ENCODE peak calls at places on chromosomes 5 and 9, in four cellular contexts. One of them, this sample, is unnamed. For H3K36me3, the result is how much of the 10 kb centered on the place peaks cover.

GRCh38 chr5:146607663-146608315 is 91.8 kb upstream of the GPR151 start:
- DNase-seq in pancreas: no peak
- DNase-seq in stomach: no peak
- DNase-seq in Caco-2: no peak
- DNase-seq in this sample: no peak

GRCh38 chr9:93231121-93231694 is 47.3 kb downstream of the WNK2 start:
- DNase-seq in Caco-2: no peak
- DNase-seq in pancreas: peak
- DNase-seq in stomach: peak
- DNase-seq in this sample: no peak

GRCh38 chr5:121053055-121053985 is 589.2 kb downstream of the PRR16 start:
- DNase-seq in Caco-2: no peak
- DNase-seq in pancreas: no peak
- DNase-seq in stomach: no peak
- DNase-seq in this sample: no peak

GRCh38 chr5:9536717-9537116 is 9.2 kb downstream of the SEMA5A start:
- DNase-seq in Caco-2: no peak
- DNase-seq in pancreas: no peak
- DNase-seq in stomach: no peak
- DNase-seq in this sample: no peak

GRCh38 chr5:4859489-4860211 is 280.5 kb upstream of the ADAMTS16 start:
- DNase-seq in Caco-2: no peak
- DNase-seq in pancreas: no peak
- DNase-seq in stomach: no peak
- DNase-seq in this sample: no peak

GRCh38 chr5:159824188-159825153 is 91.8 kb upstream of the ADRA1B start:
- DNase-seq in pancreas: no peak
- DNase-seq in Caco-2: no peak
- DNase-seq in stomach: no peak
- DNase-seq in this sample: no peak

GRCh38 chr9:116646661-116647514 is 40.2 kb upstream of the TRIM32 start:
- DNase-seq in stomach: no peak
- DNase-seq in pancreas: no peak
- DNase-seq in Caco-2: peak
- DNase-seq in this sample: no peak

GRCh38 chr9:1173986-1174385 is 123.8 kb downstream of the DMRT2 start:
- DNase-seq in pancreas: no peak
- DNase-seq in stomach: no peak
- DNase-seq in Caco-2: no peak
- DNase-seq in this sample: no peak

GRCh38 chr5:149728303-149728702 is 1.8 kb upstream of the PPARGC1B start:
- DNase-seq in Caco-2: no peak
- DNase-seq in stomach: peak
- DNase-seq in pancreas: no peak
- DNase-seq in this sample: no peak

GRCh38 chr5:90967443-90967842 is 408.8 kb downstream of the ADGRV1 start:
- DNase-seq in stomach: no peak
- DNase-seq in pancreas: no peak
- DNase-seq in Caco-2: no peak
- DNase-seq in this sample: no peak

GRCh38 chr9:90552317-90552716 is 90.3 kb downstream of the DIRAS2 start:
- DNase-seq in stomach: no peak
- DNase-seq in pancreas: no peak
- DNase-seq in Caco-2: no peak
- DNase-seq in this sample: no peak

GRCh38 chr5:20276061-20276958 is 288.3 kb upstream of the CDH18 start:
- DNase-seq in Caco-2: no peak
- DNase-seq in stomach: no peak
- DNase-seq in pancreas: no peak
- DNase-seq in this sample: no peak

GRCh38 chr9:126947529-126947928 is 32.9 kb downstream of the RALGPS1 start:
- DNase-seq in stomach: no peak
- DNase-seq in pancreas: no peak
- DNase-seq in Caco-2: peak
- DNase-seq in this sample: no peak

GRCh38 chr9:78962186-78962585 is 609.6 kb upstream of the TLE4 start:
- DNase-seq in Caco-2: no peak
- DNase-seq in pancreas: no peak
- DNase-seq in stomach: no peak
- DNase-seq in this sample: no peak

GRCh38 chr9:94757158-94757557 is 30.7 kb downstream of the AOPEP start:
- DNase-seq in stomach: no peak
- DNase-seq in Caco-2: no peak
- DNase-seq in pancreas: no peak
- DNase-seq in this sample: no peak

GRCh38 chr5:6719417-6719816 is 6.2 kb downstream of the TENT4A start:
- DNase-seq in pancreas: no peak
- DNase-seq in stomach: no peak
- DNase-seq in Caco-2: no peak
- DNase-seq in this sample: no peak

GRCh38 chr5:125043781-125044391 is 297.4 kb upstream of the ZNF608 start:
- DNase-seq in Caco-2: no peak
- DNase-seq in pancreas: peak
- DNase-seq in stomach: peak
- DNase-seq in this sample: no peak

GRCh38 chr5:114412509-114413171 is 50.8 kb downstream of the KCNN2 start:
- DNase-seq in Caco-2: no peak
- DNase-seq in stomach: no peak
- DNase-seq in pancreas: no peak
- DNase-seq in this sample: peak

GRCh38 chr5:169599451-169599850 is 15.9 kb downstream of the SPDL1 start:
- DNase-seq in Caco-2: no peak
- DNase-seq in stomach: peak
- DNase-seq in pancreas: no peak
- DNase-seq in this sample: no peak

GRCh38 chr9:129383005-129383414 is 204.9 kb upstream of the IER5L start:
- DNase-seq in stomach: peak
- DNase-seq in Caco-2: peak
- DNase-seq in pancreas: peak
- DNase-seq in this sample: no peak

GRCh38 chr5:129541648-129542251 is 81.7 kb downstream of the ADAMTS19 start:
- DNase-seq in Caco-2: peak
- DNase-seq in pancreas: no peak
- DNase-seq in stomach: no peak
- DNase-seq in this sample: no peak

GRCh38 chr5:166758151-166758550 is 1533.3 kb upstream of the WWC1 start:
- DNase-seq in stomach: no peak
- DNase-seq in Caco-2: no peak
- DNase-seq in pancreas: no peak
- DNase-seq in this sample: no peak

GRCh38 chr9:87884578-87885459 is 2.1 kb downstream of the SPATA31E1 start:
- DNase-seq in Caco-2: no peak
- DNase-seq in pancreas: no peak
- DNase-seq in stomach: no peak
- DNase-seq in this sample: no peak

GRCh38 chr9:95561913-95562312 is 45.1 kb upstream of the PTCH1 start:
- DNase-seq in pancreas: no peak
- DNase-seq in stomach: no peak
- DNase-seq in Caco-2: no peak
- DNase-seq in this sample: no peak

GRCh38 chr5:172443441-172444109 is 10.8 kb downstream of the SH3PXD2B start:
- DNase-seq in Caco-2: no peak
- DNase-seq in stomach: peak
- DNase-seq in pancreas: peak
- DNase-seq in this sample: no peak

GRCh38 chr5:32278403-32278802 is 34.3 kb downstream of the MTMR12 start:
- DNase-seq in pancreas: no peak
- DNase-seq in Caco-2: no peak
- DNase-seq in stomach: no peak
- DNase-seq in this sample: no peak

DNA sequence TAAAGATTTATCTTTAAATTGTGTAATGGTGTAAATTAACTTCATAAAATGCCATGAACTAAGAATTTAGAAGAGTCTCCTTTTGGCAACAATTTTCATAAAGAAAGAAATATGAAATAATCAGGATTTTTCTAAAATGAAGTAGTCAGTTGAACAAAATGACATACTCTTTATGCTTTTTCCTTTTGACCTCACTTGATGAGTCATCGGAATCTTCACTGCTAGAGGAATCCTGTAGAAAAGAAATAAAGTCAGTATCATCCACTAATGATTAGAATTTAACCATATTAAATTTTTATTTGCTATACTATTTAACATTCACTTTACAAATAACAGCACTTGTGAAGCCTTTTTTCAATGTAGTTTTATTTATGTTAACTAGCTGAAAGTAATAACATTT is 26.1 kb downstream of the CHD1 start:
- DNase-seq in Caco-2: no peak
- DNase-seq in stomach: no peak
- DNase-seq in pancreas: no peak
- DNase-seq in this sample: no peak
- H3K4me3 ChIP-seq in Caco-2: no peak
- H3K4me3 ChIP-seq in stomach: no peak
- H3K4me3 ChIP-seq in pancreas: no peak
- H3K4me3 ChIP-seq in this sample: no peak

GRCh38 chr9:136629001-136629878 is 33.5 kb upstream of the EGFL7 start:
- DNase-seq in pancreas: peak
- DNase-seq in stomach: no peak
- DNase-seq in Caco-2: no peak
- DNase-seq in this sample: no peak

GRCh38 chr9:136630662-136630992 is 32.1 kb upstream of the EGFL7 start:
- DNase-seq in Caco-2: no peak
- DNase-seq in stomach: no peak
- DNase-seq in pancreas: no peak
- DNase-seq in this sample: no peak

GRCh38 chr9:136628287-136628686 is 34.4 kb upstream of the EGFL7 start:
- DNase-seq in pancreas: peak
- DNase-seq in stomach: no peak
- DNase-seq in Caco-2: no peak
- DNase-seq in this sample: no peak

GRCh38 chr9:136631038-136632000 is 31.4 kb upstream of the EGFL7 start:
- DNase-seq in stomach: peak
- DNase-seq in pancreas: peak
- DNase-seq in Caco-2: peak
- DNase-seq in this sample: peak

GRCh38 chr9:136629879-136630661 is 32.6 kb upstream of the EGFL7 start:
- DNase-seq in stomach: peak
- DNase-seq in pancreas: peak
- DNase-seq in Caco-2: peak
- DNase-seq in this sample: peak
- TF ChIP-seq CTCF in stomach: no peak
- TF ChIP-seq CTCF in pancreas: no peak
- TF ChIP-seq CTCF in Caco-2: peak
- TF ChIP-seq CTCF in this sample: peak

DNA sequence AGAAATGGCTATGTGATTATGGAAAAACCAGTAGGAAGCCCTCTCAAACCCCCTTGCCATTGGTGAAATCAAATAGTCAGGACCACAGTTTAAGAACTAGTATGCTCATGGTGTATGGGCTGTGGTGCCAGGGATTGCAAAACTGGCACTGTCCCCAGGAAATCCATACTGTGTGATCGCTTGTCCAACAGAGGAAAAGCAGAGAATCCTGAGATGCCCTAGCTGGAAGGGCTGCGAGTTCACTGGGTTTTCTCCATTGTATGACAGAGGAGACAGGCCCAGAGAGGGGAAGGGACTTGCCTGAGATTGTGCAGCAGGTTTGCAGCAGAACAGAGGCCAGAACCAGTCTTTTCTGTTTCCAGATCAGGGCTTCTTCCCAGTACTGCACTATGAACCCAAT is 12.5 kb downstream of the SEC61B start:
- DNase-seq in stomach: no peak
- DNase-seq in Caco-2: no peak
- DNase-seq in pancreas: no peak
- DNase-seq in this sample: no peak
- H3K36me3 ChIP-seq in stomach: under half
- H3K36me3 ChIP-seq in Caco-2: under half
- H3K36me3 ChIP-seq in pancreas: under half
- H3K36me3 ChIP-seq in this sample: under half

DNA sequence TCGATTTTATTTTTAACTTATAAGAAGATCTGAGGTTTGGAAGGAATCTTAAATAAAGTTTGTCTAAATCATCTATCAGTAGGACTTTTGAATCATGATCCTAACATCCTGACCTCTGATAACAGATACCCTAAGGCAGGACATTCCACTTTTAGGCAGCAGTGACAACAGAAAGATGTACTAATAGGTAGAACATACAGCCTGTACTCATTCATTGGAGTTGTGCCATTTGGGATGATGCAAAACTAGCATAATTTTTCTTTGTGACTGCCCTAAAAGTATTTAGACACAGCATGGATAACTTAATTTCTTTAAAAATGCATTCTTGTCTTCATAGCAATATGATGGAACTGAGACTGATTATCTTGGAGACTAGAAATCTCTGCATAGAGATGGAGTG is 39.7 kb downstream of the CDC42SE2 start:
- DNase-seq in stomach: no peak
- DNase-seq in pancreas: no peak
- DNase-seq in Caco-2: no peak
- DNase-seq in this sample: no peak
- H3K4me3 ChIP-seq in stomach: no peak
- H3K4me3 ChIP-seq in pancreas: no peak
- H3K4me3 ChIP-seq in Caco-2: no peak
- H3K4me3 ChIP-seq in this sample: no peak

DNA sequence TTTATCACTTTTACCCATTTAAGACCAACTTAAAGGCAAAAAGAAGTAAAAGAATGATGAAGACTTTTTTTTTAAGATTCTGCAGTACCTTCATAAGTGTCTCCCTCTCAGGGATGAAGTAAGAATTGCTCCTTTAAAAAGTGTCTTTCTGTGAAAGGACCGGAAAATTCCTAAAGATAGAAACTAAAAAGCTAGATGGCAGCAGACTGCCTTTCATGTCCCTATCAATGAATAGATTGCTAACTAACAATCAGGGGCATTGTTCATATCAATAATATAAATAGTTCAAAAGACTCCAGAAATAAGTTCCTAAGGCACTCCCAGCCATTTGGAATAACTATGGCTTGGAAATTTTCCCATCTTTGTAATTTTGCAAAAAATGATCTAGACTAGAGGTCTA is 558.0 kb downstream of the PDE4D start:
- DNase-seq in pancreas: no peak
- DNase-seq in stomach: no peak
- DNase-seq in Caco-2: peak
- DNase-seq in this sample: no peak
- TF ChIP-seq CTCF in pancreas: no peak
- TF ChIP-seq CTCF in stomach: no peak
- TF ChIP-seq CTCF in Caco-2: peak
- TF ChIP-seq CTCF in this sample: no peak

GRCh38 chr9:131622536-131622935 is 77.2 kb downstream of the PRRT1B start:
- DNase-seq in pancreas: no peak
- DNase-seq in stomach: no peak
- DNase-seq in Caco-2: no peak
- DNase-seq in this sample: peak
- H3K36me3 ChIP-seq in pancreas: under half
- H3K36me3 ChIP-seq in stomach: half or more
- H3K36me3 ChIP-seq in Caco-2: under half
- H3K36me3 ChIP-seq in this sample: half or more

GRCh38 chr5:109455598-109456096 is 45.9 kb upstream of the PJA2 start:
- DNase-seq in Caco-2: no peak
- DNase-seq in pancreas: no peak
- DNase-seq in stomach: no peak
- DNase-seq in this sample: peak
- H3K4me3 ChIP-seq in Caco-2: no peak
- H3K4me3 ChIP-seq in pancreas: no peak
- H3K4me3 ChIP-seq in stomach: no peak
- H3K4me3 ChIP-seq in this sample: no peak